ENCODE peak calls at places on chromosomes 13 and 19, in eight cellular contexts. C, B, Q, X, K, V, G and A are unnamed samples.

GRCh38 chr13:29457299-29457698 is 138.2 kb downstream of the SLC7A1 start:
- DNase-seq in C (no peak), B (no peak), Q (no peak), X (no peak), K (peak), V (peak), G (peak), A (no peak)

GRCh38 chr13:94613051-94613450 is 11.4 kb downstream of the GPR180 start:
- DNase-seq in C (no peak), B (no peak), Q (no peak), X (no peak), K (no peak), V (no peak), G (no peak), A (no peak)

GRCh38 chr13:90717451-90717936 is 630.0 kb upstream of the MIR17HG start:
- DNase-seq in C (no peak), B (no peak), Q (no peak), X (no peak), K (no peak), V (peak), G (peak), A (peak)

GRCh38 chr13:74629985-74630384 is 495.8 kb upstream of the KLF12 start:
- DNase-seq in C (no peak), B (no peak), Q (no peak), X (no peak), K (no peak), V (no peak), G (no peak), A (no peak)

GRCh38 chr19:36687214-36688056 is at the start of gene ZNF567:
- DNase-seq in C (peak), B (peak), Q (peak), X (peak), K (peak), V (peak), G (peak), A (peak)

GRCh38 chr13:27389891-27390290 is 34.5 kb upstream of the GTF3A start:
- DNase-seq in C (no peak), B (no peak), Q (no peak), X (no peak), K (no peak), V (no peak), G (no peak), A (no peak)

GRCh38 chr19:22595422-22595821 is 38.7 kb upstream of the ZNF492 start:
- DNase-seq in C (no peak), B (no peak), Q (no peak), X (no peak), K (no peak), V (no peak), G (no peak), A (no peak)

GRCh38 chr13:75541287-75541686 is 3.6 kb upstream of the COMMD6 start:
- DNase-seq in C (no peak), B (no peak), Q (peak), X (no peak), K (no peak), V (no peak), G (no peak), A (no peak)

GRCh38 chr19:51688665-51689571 is 4.2 kb upstream of the SPACA6 start:
- DNase-seq in C (peak), B (peak), Q (peak), X (peak), K (peak), V (peak), G (peak), A (peak)

GRCh38 chr19:6736917-6737283 is 480 bp downstream of the GPR108 start:
- DNase-seq in C (no peak), B (no peak), Q (no peak), X (peak), K (no peak), V (no peak), G (no peak), A (no peak)

GRCh38 chr13:107185889-107186288 is 618.0 kb upstream of the ARGLU1 start:
- DNase-seq in C (no peak), B (no peak), Q (no peak), X (no peak), K (no peak), V (peak), G (no peak), A (no peak)

GRCh38 chr19:5143471-5144411 is 174.8 kb downstream of the KDM4B start:
- DNase-seq in C (peak), B (no peak), Q (no peak), X (no peak), K (no peak), V (no peak), G (no peak), A (no peak)

GRCh38 chr19:38464421-38465082 is 31.1 kb downstream of the RYR1 start:
- DNase-seq in C (no peak), B (no peak), Q (no peak), X (no peak), K (no peak), V (no peak), G (no peak), A (no peak)

GRCh38 chr13:64428196-64428595 is 2801.9 kb downstream of the PCDH9 start:
- DNase-seq in C (no peak), B (no peak), Q (no peak), X (no peak), K (peak), V (peak), G (peak), A (no peak)

GRCh38 chr13:105634059-105634458 is 901.4 kb downstream of the EFNB2 start:
- DNase-seq in C (no peak), B (no peak), Q (no peak), X (no peak), K (no peak), V (no peak), G (no peak), A (no peak)

GRCh38 chr13:32629313-32629712 is 43.1 kb downstream of the PDS5B start:
- DNase-seq in C (no peak), B (no peak), Q (no peak), X (no peak), K (no peak), V (no peak), G (no peak), A (no peak)

GRCh38 chr19:53545271-53546065 is 7.5 kb downstream of the ZNF331 start:
- DNase-seq in C (no peak), B (no peak), Q (no peak), X (no peak), K (peak), V (peak), G (peak), A (peak)

GRCh38 chr13:106318941-106319411 is 216.5 kb downstream of the EFNB2 start:
- DNase-seq in C (no peak), B (peak), Q (no peak), X (no peak), K (peak), V (peak), G (peak), A (peak)

GRCh38 chr19:17264641-17264979 is at the start of gene USHBP1:
- DNase-seq in C (no peak), B (no peak), Q (no peak), X (no peak), K (no peak), V (no peak), G (no peak), A (no peak)

GRCh38 chr19:50777830-50778303 is 7.6 kb downstream of the GPR32 start:
- DNase-seq in C (no peak), B (no peak), Q (no peak), X (no peak), K (peak), V (peak), G (no peak), A (no peak)

GRCh38 chr13:21016487-21016886 is 44.9 kb downstream of the LATS2 start:
- DNase-seq in C (no peak), B (no peak), Q (no peak), X (no peak), K (no peak), V (no peak), G (no peak), A (no peak)

GRCh38 chr19:47756953-47757608 is 11.7 kb downstream of the NOP53 start:
- DNase-seq in C (no peak), B (no peak), Q (no peak), X (peak), K (no peak), V (no peak), G (no peak), A (no peak)

GRCh38 chr13:107734891-107735620 is 480.3 kb downstream of the LIG4 start:
- DNase-seq in C (no peak), B (no peak), Q (no peak), X (no peak), K (no peak), V (no peak), G (no peak), A (no peak)

GRCh38 chr19:7677664-7678311 is 898 bp downstream of the MCEMP1 start:
- DNase-seq in C (no peak), B (no peak), Q (no peak), X (no peak), K (no peak), V (no peak), G (no peak), A (no peak)

GRCh38 chr19:46609511-46610412 is 8.6 kb downstream of the CALM3 start:
- DNase-seq in C (peak), B (no peak), Q (no peak), X (peak), K (no peak), V (no peak), G (no peak), A (no peak)

GRCh38 chr13:47146136-47146535 is 249.3 kb upstream of the HTR2A start:
- DNase-seq in C (no peak), B (no peak), Q (no peak), X (no peak), K (no peak), V (peak), G (peak), A (peak)

GRCh38 chr19:6109947-6110346 is 353 bp downstream of the RFX2 start:
- DNase-seq in C (no peak), B (no peak), Q (no peak), X (no peak), K (no peak), V (no peak), G (no peak), A (no peak)

GRCh38 chr19:49890349-49891311 is 6.1 kb downstream of the IL4I1 start:
- DNase-seq in C (peak), B (no peak), Q (peak), X (peak), K (no peak), V (no peak), G (no peak), A (no peak)

GRCh38 chr19:38389101-38389925 is 816 bp downstream of the SPRED3 start:
- DNase-seq in C (no peak), B (no peak), Q (no peak), X (no peak), K (peak), V (peak), G (peak), A (no peak)

GRCh38 chr19:16654151-16654550 is 5.8 kb downstream of the SMIM7 start:
- DNase-seq in C (no peak), B (no peak), Q (peak), X (no peak), K (peak), V (no peak), G (no peak), A (no peak)

GRCh38 chr13:23922005-23922932 is 25.0 kb upstream of the C1QTNF9B start:
- DNase-seq in C (no peak), B (no peak), Q (no peak), X (no peak), K (no peak), V (no peak), G (no peak), A (no peak)

GRCh38 chr19:351976-352625 is 7.5 kb upstream of the MIER2 start:
- DNase-seq in C (peak), B (no peak), Q (no peak), X (no peak), K (no peak), V (no peak), G (no peak), A (no peak)

GRCh38 chr19:45104658-45105384 is 11.8 kb downstream of the PPP1R37 start:
- DNase-seq in C (no peak), B (no peak), Q (no peak), X (no peak), K (no peak), V (no peak), G (no peak), A (no peak)

GRCh38 chr13:30551194-30551593 is 66.5 kb upstream of the USPL1 start:
- DNase-seq in C (no peak), B (no peak), Q (peak), X (peak), K (peak), V (peak), G (peak), A (no peak)

GRCh38 chr19:51251453-51251790 is 542 bp downstream of the SIGLECL1 start:
- DNase-seq in C (no peak), B (peak), Q (no peak), X (no peak), K (peak), V (no peak), G (no peak), A (no peak)

GRCh38 chr13:21879263-21879914 is 208.5 kb downstream of the FGF9 start:
- DNase-seq in C (no peak), B (no peak), Q (no peak), X (no peak), K (peak), V (no peak), G (no peak), A (no peak)

GRCh38 chr13:36992362-36992761 is 6.8 kb downstream of the ALG5 start:
- DNase-seq in C (no peak), B (no peak), Q (no peak), X (no peak), K (no peak), V (no peak), G (no peak), A (no peak)

DNA sequence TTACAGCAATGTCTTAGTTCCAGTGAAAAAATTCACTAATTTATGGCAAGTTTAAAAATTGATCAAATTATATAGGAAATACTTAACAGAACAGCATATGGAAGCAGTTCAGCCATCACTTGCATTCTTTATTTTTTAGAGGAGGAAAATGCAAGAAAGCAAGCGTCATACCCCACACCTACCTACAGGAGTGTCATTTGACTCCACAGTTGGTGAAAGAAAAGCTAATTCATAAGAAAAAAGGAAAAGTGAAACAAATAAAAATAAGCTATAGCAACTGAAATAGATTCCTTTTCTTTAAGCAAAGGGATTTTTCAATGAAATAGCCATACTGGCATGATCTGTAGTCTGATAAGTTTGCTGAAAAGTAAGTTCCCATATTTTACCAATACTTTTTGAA is 111.0 kb downstream of the DOCK9 start:
- DNase-seq in C (no peak), B (no peak), Q (no peak), X (no peak), K (no peak), V (no peak), G (no peak), A (no peak)
- TF ChIP-seq CTCF in C (no peak), B (no peak), Q (no peak), X (no peak), K (no peak), V (peak), G (no peak), A (no peak)

GRCh38 chr19:14577885-14578427 is 4.9 kb upstream of the CLEC17A start:
- DNase-seq in C (peak), B (no peak), Q (peak), X (no peak), K (no peak), V (no peak), G (no peak), A (no peak)
- TF ChIP-seq CTCF in C (no peak), B (no peak), Q (no peak), X (no peak), K (no peak), V (no peak), G (no peak), A (no peak)

GRCh38 chr13:34421849-34422475 is 520.1 kb upstream of the NBEA start:
- DNase-seq in C (no peak), B (no peak), Q (no peak), X (no peak), K (no peak), V (no peak), G (no peak), A (no peak)

GRCh38 chr13:34416833-34417425 is 525.1 kb upstream of the NBEA start:
- DNase-seq in C (no peak), B (no peak), Q (no peak), X (no peak), K (no peak), V (peak), G (peak), A (peak)

GRCh38 chr13:34414616-34415015 is 527.5 kb upstream of the NBEA start:
- DNase-seq in C (no peak), B (no peak), Q (no peak), X (no peak), K (no peak), V (no peak), G (no peak), A (no peak)

GRCh38 chr13:34420975-34421719 is 520.9 kb upstream of the NBEA start:
- DNase-seq in C (no peak), B (no peak), Q (no peak), X (no peak), K (no peak), V (no peak), G (no peak), A (no peak)

GRCh38 chr13:34419025-34419424 is 523.0 kb upstream of the NBEA start:
- DNase-seq in C (no peak), B (no peak), Q (no peak), X (no peak), K (no peak), V (no peak), G (no peak), A (no peak)
- TF ChIP-seq CTCF in C (no peak), B (no peak), Q (no peak), X (no peak), K (no peak), V (no peak), G (no peak), A (no peak)

GRCh38 chr19:1410789-1411188 is 3.4 kb downstream of the DAZAP1 start:
- DNase-seq in C (no peak), B (no peak), Q (no peak), X (no peak), K (no peak), V (no peak), G (no peak), A (no peak)

GRCh38 chr19:1412995-1413889 is 5.9 kb downstream of the DAZAP1 start:
- DNase-seq in C (no peak), B (no peak), Q (no peak), X (no peak), K (no peak), V (no peak), G (no peak), A (no peak)

GRCh38 chr19:1410136-1410786 is 2.9 kb downstream of the DAZAP1 start:
- DNase-seq in C (no peak), B (no peak), Q (no peak), X (peak), K (no peak), V (peak), G (no peak), A (no peak)

GRCh38 chr19:1411255-1412191 is 4.1 kb downstream of the DAZAP1 start:
- DNase-seq in C (no peak), B (no peak), Q (no peak), X (no peak), K (no peak), V (peak), G (peak), A (no peak)

GRCh38 chr19:1412323-1412923 is 5.0 kb downstream of the DAZAP1 start:
- DNase-seq in C (no peak), B (no peak), Q (no peak), X (no peak), K (no peak), V (no peak), G (no peak), A (no peak)
- TF ChIP-seq CTCF in C (no peak), B (no peak), Q (no peak), X (no peak), K (no peak), V (no peak), G (no peak), A (no peak)